ENCODE peak calls at places on chromosomes 4 and X, in five cellular contexts. O is fibroblast of the aortic adventitia, T is AG10803, E is tibial nerve, F is choroid plexus epithelial cell. L is an unnamed sample.

GRCh38 chrX:109187473-109188168 is 294.3 kb downstream of the GUCY2F start:
- DNase-seq in O (no peak), E (no peak), T (no peak), F (no peak), L (no peak)

GRCh38 chrX:66019974-66020373 is 19.9 kb downstream of the VSIG4 start:
- DNase-seq in F (no peak), O (no peak), E (no peak), T (no peak), L (no peak)

GRCh38 chr4:1598206-1598605 is 85.9 kb downstream of the FAM53A start:
- DNase-seq in E (no peak), F (no peak), O (no peak), T (no peak), L (no peak)

GRCh38 chrX:135437867-135438733 is 16.4 kb downstream of the SMIM10L2A start:
- DNase-seq in E (no peak), O (no peak), F (no peak), T (no peak), L (no peak)

GRCh38 chr4:45527160-45527559 is 596.7 kb downstream of the GABRG1 start:
- DNase-seq in F (no peak), E (no peak), T (no peak), O (no peak), L (no peak)

GRCh38 chrX:153794897-153795816 is 689 bp downstream of the SSR4 start:
- DNase-seq in O (peak), E (no peak), F (no peak), T (no peak), L (peak)

GRCh38 chr4:148090029-148090428 is 352.2 kb downstream of the NR3C2 start:
- DNase-seq in F (no peak), T (no peak), O (no peak), E (no peak), L (no peak)

GRCh38 chr4:85929926-85930325 is 429.9 kb downstream of the MAPK10 start:
- DNase-seq in E (no peak), T (no peak), O (no peak), F (no peak), L (no peak)

GRCh38 chrX:68878977-68879376 is 50.2 kb downstream of the EFNB1 start:
- DNase-seq in E (no peak), T (no peak), F (no peak), O (no peak), L (no peak)

GRCh38 chr4:6008092-6008551 is 10.1 kb downstream of the C4orf50 start:
- DNase-seq in E (no peak), O (no peak), F (no peak), T (no peak), L (no peak)

GRCh38 chrX:68273887-68274286 is 159.4 kb downstream of the OPHN1 start:
- DNase-seq in F (peak), T (peak), E (peak), O (peak), L (peak)

GRCh38 chrX:119638725-119639471 is 32.7 kb upstream of the NKRF start:
- DNase-seq in F (peak), O (no peak), E (no peak), T (no peak), L (no peak)

GRCh38 chrX:100673397-100673953 is 29.5 kb downstream of the SRPX2 start:
- DNase-seq in E (no peak), T (peak), O (peak), F (peak), L (peak)

GRCh38 chr4:26319467-26320158 is 1.2 kb upstream of the RBPJ start:
- DNase-seq in E (peak), T (peak), O (peak), F (peak), L (peak)
- TF ChIP-seq CTCF in E (peak), T (no peak), O (no peak), F (peak), L (no peak)

DNA sequence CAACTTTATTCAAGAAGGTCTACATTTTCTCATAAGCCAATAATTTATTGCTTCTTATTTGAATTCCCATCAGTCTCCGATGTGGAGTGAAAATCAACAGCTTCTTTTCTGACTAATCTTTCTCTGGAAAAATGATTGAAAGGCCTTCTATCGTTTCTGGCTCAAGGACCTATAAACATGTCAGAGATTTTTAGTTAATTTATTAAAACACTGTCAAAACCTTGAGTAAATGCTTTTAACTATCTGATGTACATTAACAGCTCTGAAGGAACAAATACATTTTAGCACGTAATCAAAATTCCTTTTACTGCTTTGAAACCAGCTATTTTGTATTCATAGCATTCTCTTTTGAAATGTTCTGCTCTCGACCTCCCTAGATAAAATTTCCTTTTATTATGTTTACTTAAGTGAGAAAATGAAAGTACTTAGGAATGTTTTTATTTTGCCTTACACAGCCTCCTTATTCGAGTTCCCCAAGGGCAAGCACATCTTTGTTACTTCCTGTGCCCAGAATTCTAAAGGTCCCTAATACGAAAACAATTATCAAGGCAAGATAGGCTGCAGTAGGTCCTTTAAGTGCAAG is 3.2 kb upstream of the ZFX start:
- DNase-seq in F (peak), T (peak), O (no peak), E (no peak), L (no peak)
- H3K4me3 ChIP-seq in F (no peak), T (peak), O (no peak), E (no peak), L (no peak)

DNA sequence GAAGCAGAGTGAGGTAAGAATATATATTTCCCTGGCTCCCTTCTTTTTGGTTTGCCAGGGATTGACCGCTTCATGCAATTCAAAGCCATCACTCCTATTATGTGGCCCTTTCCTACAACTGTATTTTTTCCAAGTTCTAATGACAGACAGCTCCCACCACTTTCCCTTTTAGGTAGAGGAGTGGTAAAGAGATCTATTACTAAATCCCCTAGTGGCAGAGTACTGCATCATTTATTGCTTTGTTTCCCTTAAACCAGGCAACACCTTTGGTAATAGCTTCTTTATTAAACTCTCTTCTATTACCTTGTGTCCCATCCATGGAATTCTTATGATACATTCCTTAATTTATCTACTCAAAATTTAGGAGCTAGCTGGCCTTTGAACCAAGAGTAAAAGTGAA is 90.7 kb downstream of the CNOT6L start:
- DNase-seq in O (no peak), E (no peak), T (no peak), F (no peak), L (no peak)
- TF ChIP-seq CTCF in O (no peak), E (no peak), T (no peak), F (no peak), L (no peak)

GRCh38 chrX:40092808-40093435 is 4.8 kb downstream of the BCOR start:
- DNase-seq in E (no peak), T (no peak), F (no peak), O (no peak), L (no peak)

GRCh38 chrX:40093586-40093985 is 4.2 kb downstream of the BCOR start:
- DNase-seq in F (no peak), O (no peak), T (no peak), E (no peak), L (no peak)

GRCh38 chrX:40090050-40090804 is 7.5 kb downstream of the BCOR start:
- DNase-seq in E (no peak), F (no peak), O (no peak), T (no peak), L (no peak)

GRCh38 chrX:40090961-40091360 is 6.8 kb downstream of the BCOR start:
- DNase-seq in F (no peak), O (no peak), T (no peak), E (no peak), L (no peak)

GRCh38 chrX:40091691-40092421 is 5.9 kb downstream of the BCOR start:
- DNase-seq in F (no peak), O (no peak), T (no peak), E (no peak), L (no peak)
- H3K4me3 ChIP-seq in F (no peak), O (no peak), T (no peak), E (no peak), L (no peak)

GRCh38 chrX:34893741-34894140 is 48.9 kb upstream of the FAM47B start:
- DNase-seq in E (no peak), T (no peak), O (peak), F (no peak), L (peak)
- TF ChIP-seq CTCF in E (no peak), T (peak), O (peak), F (peak), L (peak)

DNA sequence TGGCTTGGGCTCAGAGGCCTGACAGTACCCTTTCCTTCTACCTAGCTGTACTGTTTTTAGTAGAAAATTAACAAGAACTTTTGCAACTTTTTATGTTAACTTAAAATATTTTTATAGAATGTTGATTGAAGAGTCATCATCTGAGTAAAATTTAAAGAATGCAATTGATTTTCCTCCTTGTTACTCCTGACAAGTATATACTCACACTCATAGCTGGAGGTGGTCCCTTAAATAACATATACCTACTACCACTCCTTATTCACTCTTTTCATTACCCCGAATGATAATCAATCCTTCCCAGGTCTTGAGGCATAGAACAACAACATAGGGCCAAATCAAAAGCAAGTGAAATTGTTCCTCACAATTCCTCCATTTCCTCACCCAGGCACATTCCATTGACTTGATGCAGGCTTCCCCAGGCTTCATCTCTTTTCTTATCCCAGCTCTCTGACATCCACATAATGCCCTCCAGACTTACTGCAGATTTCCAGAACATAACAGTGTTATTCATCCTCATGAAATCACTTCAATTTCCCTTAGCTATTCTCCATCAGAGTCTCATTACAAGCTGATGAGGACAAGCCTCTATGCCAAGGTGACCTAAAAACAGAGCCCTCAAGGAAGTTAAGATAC is 73.2 kb upstream of the ANXA10 start:
- DNase-seq in E (no peak), F (peak), T (no peak), O (peak), L (no peak)
- H3K4me3 ChIP-seq in E (no peak), F (no peak), T (no peak), O (no peak), L (no peak)

GRCh38 chrX:2819345-2820130 is 9.2 kb upstream of the GYG2 start:
- DNase-seq in O (peak), F (peak), T (peak), E (no peak), L (peak)
- TF ChIP-seq CTCF in O (peak), F (peak), T (peak), E (peak), L (peak)